ENCODE peak calls at places on chromosomes 13 and 19, in six cellular contexts. One of them, this sample, is unnamed. For H3K4me1, the result is how much of the 10 kb centered on the place peaks cover.

GRCh38 chr19:30878456-30878855 is 470.8 kb downstream of the TSHZ3 start:
- DNase-seq in mesenchymal stem cell: no peak
- DNase-seq in trophoblast cell: no peak
- DNase-seq in H1: no peak
- DNase-seq in IMR-90: no peak
- DNase-seq in neuronal stem cell: no peak
- DNase-seq in this sample: peak

GRCh38 chr13:33009019-33009418 is 7.2 kb upstream of the KL start:
- DNase-seq in mesenchymal stem cell: no peak
- DNase-seq in IMR-90: no peak
- DNase-seq in neuronal stem cell: no peak
- DNase-seq in H1: no peak
- DNase-seq in trophoblast cell: no peak
- DNase-seq in this sample: no peak

GRCh38 chr19:45848922-45849321 is 14.0 kb downstream of the SYMPK start:
- DNase-seq in neuronal stem cell: no peak
- DNase-seq in trophoblast cell: no peak
- DNase-seq in mesenchymal stem cell: peak
- DNase-seq in H1: no peak
- DNase-seq in IMR-90: no peak
- DNase-seq in this sample: no peak

GRCh38 chr19:42076375-42076944 is 494 bp downstream of the ZNF574 start:
- DNase-seq in IMR-90: no peak
- DNase-seq in mesenchymal stem cell: no peak
- DNase-seq in H1: no peak
- DNase-seq in neuronal stem cell: no peak
- DNase-seq in trophoblast cell: no peak
- DNase-seq in this sample: no peak

GRCh38 chr13:51625555-51626345 is 41.5 kb downstream of the WDFY2 start:
- DNase-seq in IMR-90: no peak
- DNase-seq in mesenchymal stem cell: no peak
- DNase-seq in neuronal stem cell: no peak
- DNase-seq in trophoblast cell: no peak
- DNase-seq in H1: no peak
- DNase-seq in this sample: no peak

GRCh38 chr19:51689751-51690358 is 3.3 kb upstream of the SPACA6 start:
- DNase-seq in neuronal stem cell: peak
- DNase-seq in H1: no peak
- DNase-seq in trophoblast cell: peak
- DNase-seq in mesenchymal stem cell: peak
- DNase-seq in IMR-90: no peak
- DNase-seq in this sample: peak

GRCh38 chr13:23684647-23685046 is 114.4 kb downstream of the TNFRSF19 start:
- DNase-seq in trophoblast cell: no peak
- DNase-seq in H1: no peak
- DNase-seq in mesenchymal stem cell: no peak
- DNase-seq in IMR-90: no peak
- DNase-seq in neuronal stem cell: peak
- DNase-seq in this sample: no peak

GRCh38 chr19:37148214-37148613 is 24.3 kb downstream of the ZNF585A start:
- DNase-seq in trophoblast cell: no peak
- DNase-seq in mesenchymal stem cell: no peak
- DNase-seq in H1: no peak
- DNase-seq in IMR-90: no peak
- DNase-seq in neuronal stem cell: no peak
- DNase-seq in this sample: no peak

GRCh38 chr13:35283856-35284255 is 192.6 kb downstream of the MAB21L1 start:
- DNase-seq in H1: no peak
- DNase-seq in IMR-90: no peak
- DNase-seq in neuronal stem cell: no peak
- DNase-seq in mesenchymal stem cell: peak
- DNase-seq in trophoblast cell: no peak
- DNase-seq in this sample: no peak

GRCh38 chr19:29873024-29873800 is 61.4 kb downstream of the CCNE1 start:
- DNase-seq in mesenchymal stem cell: peak
- DNase-seq in IMR-90: no peak
- DNase-seq in H1: no peak
- DNase-seq in trophoblast cell: peak
- DNase-seq in neuronal stem cell: peak
- DNase-seq in this sample: peak

GRCh38 chr19:55836340-55836739 is at the start of gene NLRP4:
- DNase-seq in mesenchymal stem cell: no peak
- DNase-seq in H1: no peak
- DNase-seq in trophoblast cell: no peak
- DNase-seq in neuronal stem cell: no peak
- DNase-seq in IMR-90: no peak
- DNase-seq in this sample: no peak

GRCh38 chr19:6531956-6532243 is 1.1 kb downstream of the TNFSF9 start:
- DNase-seq in mesenchymal stem cell: no peak
- DNase-seq in neuronal stem cell: no peak
- DNase-seq in trophoblast cell: no peak
- DNase-seq in IMR-90: no peak
- DNase-seq in H1: no peak
- DNase-seq in this sample: no peak

GRCh38 chr19:9941236-9941635 is 4.9 kb upstream of the OLFM2 start:
- DNase-seq in mesenchymal stem cell: no peak
- DNase-seq in trophoblast cell: no peak
- DNase-seq in H1: no peak
- DNase-seq in neuronal stem cell: no peak
- DNase-seq in IMR-90: peak
- DNase-seq in this sample: no peak

GRCh38 chr19:48651682-48652046 is 5.7 kb upstream of the CA11 start:
- DNase-seq in H1: no peak
- DNase-seq in trophoblast cell: no peak
- DNase-seq in IMR-90: no peak
- DNase-seq in mesenchymal stem cell: no peak
- DNase-seq in neuronal stem cell: no peak
- DNase-seq in this sample: no peak

GRCh38 chr13:47085346-47085745 is 188.5 kb upstream of the HTR2A start:
- DNase-seq in IMR-90: peak
- DNase-seq in trophoblast cell: no peak
- DNase-seq in H1: no peak
- DNase-seq in neuronal stem cell: no peak
- DNase-seq in mesenchymal stem cell: no peak
- DNase-seq in this sample: no peak

GRCh38 chr19:10593820-10594637 is 6.9 kb upstream of the AP1M2 start:
- DNase-seq in neuronal stem cell: no peak
- DNase-seq in mesenchymal stem cell: no peak
- DNase-seq in trophoblast cell: peak
- DNase-seq in IMR-90: no peak
- DNase-seq in H1: no peak
- DNase-seq in this sample: no peak

GRCh38 chr13:36051082-36051481 is 80.1 kb downstream of the DCLK1 start:
- DNase-seq in trophoblast cell: no peak
- DNase-seq in mesenchymal stem cell: no peak
- DNase-seq in H1: no peak
- DNase-seq in IMR-90: no peak
- DNase-seq in neuronal stem cell: no peak
- DNase-seq in this sample: no peak

GRCh38 chr13:40340368-40341085 is 325.9 kb downstream of the FOXO1 start:
- DNase-seq in H1: no peak
- DNase-seq in IMR-90: no peak
- DNase-seq in mesenchymal stem cell: no peak
- DNase-seq in trophoblast cell: peak
- DNase-seq in neuronal stem cell: peak
- DNase-seq in this sample: no peak

GRCh38 chr19:2540646-2541454 is 64.9 kb downstream of the GADD45B start:
- DNase-seq in neuronal stem cell: peak
- DNase-seq in mesenchymal stem cell: peak
- DNase-seq in H1: peak
- DNase-seq in trophoblast cell: peak
- DNase-seq in IMR-90: peak
- DNase-seq in this sample: peak

GRCh38 chr19:54325194-54325621 is 12.2 kb upstream of the LILRA5 start:
- DNase-seq in trophoblast cell: peak
- DNase-seq in H1: no peak
- DNase-seq in mesenchymal stem cell: no peak
- DNase-seq in neuronal stem cell: peak
- DNase-seq in IMR-90: peak
- DNase-seq in this sample: no peak

GRCh38 chr13:66899955-66900354 is 330.2 kb downstream of the PCDH9 start:
- DNase-seq in mesenchymal stem cell: no peak
- DNase-seq in IMR-90: peak
- DNase-seq in trophoblast cell: peak
- DNase-seq in H1: no peak
- DNase-seq in neuronal stem cell: no peak
- DNase-seq in this sample: no peak

GRCh38 chr19:18368504-18369222 is 17.3 kb upstream of the GDF15 start:
- DNase-seq in mesenchymal stem cell: no peak
- DNase-seq in trophoblast cell: peak
- DNase-seq in H1: no peak
- DNase-seq in neuronal stem cell: no peak
- DNase-seq in IMR-90: no peak
- DNase-seq in this sample: no peak

GRCh38 chr19:18377026-18377425 is 8.9 kb upstream of the GDF15 start:
- DNase-seq in trophoblast cell: peak
- DNase-seq in neuronal stem cell: no peak
- DNase-seq in mesenchymal stem cell: no peak
- DNase-seq in H1: no peak
- DNase-seq in IMR-90: no peak
- DNase-seq in this sample: no peak

GRCh38 chr19:18373892-18374629 is 11.9 kb upstream of the GDF15 start:
- DNase-seq in H1: peak
- DNase-seq in mesenchymal stem cell: peak
- DNase-seq in trophoblast cell: peak
- DNase-seq in neuronal stem cell: no peak
- DNase-seq in IMR-90: peak
- DNase-seq in this sample: peak

GRCh38 chr19:18373407-18373891 is 12.5 kb upstream of the GDF15 start:
- DNase-seq in IMR-90: no peak
- DNase-seq in trophoblast cell: no peak
- DNase-seq in H1: no peak
- DNase-seq in neuronal stem cell: no peak
- DNase-seq in mesenchymal stem cell: no peak
- DNase-seq in this sample: no peak
- H3K4me1 ChIP-seq in IMR-90: under half
- H3K4me1 ChIP-seq in trophoblast cell: under half
- H3K4me1 ChIP-seq in H1: under half
- H3K4me1 ChIP-seq in neuronal stem cell: under half
- H3K4me1 ChIP-seq in mesenchymal stem cell: under half
- H3K4me1 ChIP-seq in this sample: under half

DNA sequence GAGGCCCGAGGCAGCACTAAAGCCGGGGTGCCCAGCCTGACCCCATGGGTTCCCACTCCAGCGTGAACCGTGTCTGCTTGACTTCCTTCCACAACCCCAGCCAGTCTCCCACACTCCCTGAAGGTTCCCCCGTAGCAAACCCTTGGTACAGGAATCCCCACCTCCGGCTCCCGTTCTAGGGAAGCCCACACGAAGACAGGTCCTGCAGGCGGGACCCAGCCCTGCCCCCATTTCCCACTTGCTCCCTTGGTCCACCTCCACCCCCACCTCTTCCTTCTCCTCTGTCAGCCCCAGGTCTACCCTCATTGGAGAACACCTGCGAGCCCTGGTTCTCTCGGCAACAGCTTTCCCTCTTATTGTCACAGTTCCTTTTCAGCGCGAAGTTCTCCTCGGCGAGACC is 23.9 kb downstream of the C19orf81 start:
- DNase-seq in H1: no peak
- DNase-seq in neuronal stem cell: no peak
- DNase-seq in mesenchymal stem cell: no peak
- DNase-seq in IMR-90: no peak
- DNase-seq in trophoblast cell: no peak
- DNase-seq in this sample: no peak
- H4K91ac ChIP-seq in H1: no peak
- H4K91ac ChIP-seq in neuronal stem cell: no peak
- H4K91ac ChIP-seq in mesenchymal stem cell: no peak
- H4K91ac ChIP-seq in IMR-90: no peak
- H4K91ac ChIP-seq in trophoblast cell: no peak
- H4K91ac ChIP-seq in this sample: no peak

DNA sequence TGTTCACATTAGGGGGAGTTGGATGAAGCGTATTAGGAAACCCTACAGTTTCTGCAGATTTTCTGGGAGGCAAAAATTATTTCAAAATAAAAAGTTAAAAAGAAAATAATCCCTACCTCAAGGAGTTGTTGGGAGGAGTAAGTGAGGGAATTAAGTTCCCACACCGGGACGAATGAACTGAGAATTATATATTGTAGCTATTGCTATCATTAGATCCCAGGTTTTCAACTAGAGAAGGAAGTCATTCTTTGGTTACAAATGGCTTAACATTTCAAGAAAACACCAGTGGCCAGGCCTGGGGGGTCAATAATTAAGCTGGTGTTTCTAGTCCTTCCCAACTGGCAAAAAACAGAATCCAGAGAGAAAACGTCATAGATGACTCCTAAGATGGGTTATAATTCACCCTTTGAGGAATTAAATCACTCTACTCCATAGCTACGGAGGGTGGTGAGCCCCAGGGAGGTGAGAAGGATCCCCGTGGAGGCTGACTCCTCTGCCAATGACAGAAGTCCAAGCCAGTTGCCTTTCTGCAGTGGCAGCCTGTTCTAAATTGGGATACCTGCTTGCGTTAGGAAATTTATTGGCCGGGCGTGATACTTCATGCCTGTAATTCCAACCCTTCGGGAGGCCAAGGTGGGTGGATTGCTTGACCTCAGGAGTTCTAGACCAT is 1.2 kb upstream of the MYDGF start:
- DNase-seq in IMR-90: no peak
- DNase-seq in neuronal stem cell: no peak
- DNase-seq in trophoblast cell: no peak
- DNase-seq in H1: no peak
- DNase-seq in mesenchymal stem cell: no peak
- DNase-seq in this sample: no peak
- H2AFZ ChIP-seq in IMR-90: peak
- H2AFZ ChIP-seq in neuronal stem cell: peak
- H2AFZ ChIP-seq in trophoblast cell: no peak
- H2AFZ ChIP-seq in H1: no peak
- H2AFZ ChIP-seq in mesenchymal stem cell: no peak
- H2AFZ ChIP-seq in this sample: no peak

GRCh38 chr19:47417107-47417745 is 2.1 kb downstream of the MEIS3 start:
- DNase-seq in IMR-90: no peak
- DNase-seq in neuronal stem cell: no peak
- DNase-seq in mesenchymal stem cell: no peak
- DNase-seq in H1: no peak
- DNase-seq in trophoblast cell: peak
- DNase-seq in this sample: no peak

GRCh38 chr19:47415953-47416666 is 3.2 kb downstream of the MEIS3 start:
- DNase-seq in H1: no peak
- DNase-seq in mesenchymal stem cell: no peak
- DNase-seq in trophoblast cell: no peak
- DNase-seq in neuronal stem cell: no peak
- DNase-seq in IMR-90: no peak
- DNase-seq in this sample: no peak

GRCh38 chr19:47413941-47414340 is 5.4 kb downstream of the MEIS3 start:
- DNase-seq in neuronal stem cell: no peak
- DNase-seq in IMR-90: no peak
- DNase-seq in H1: no peak
- DNase-seq in trophoblast cell: no peak
- DNase-seq in mesenchymal stem cell: no peak
- DNase-seq in this sample: no peak

GRCh38 chr19:47416667-47417033 is 2.7 kb downstream of the MEIS3 start:
- DNase-seq in IMR-90: no peak
- DNase-seq in H1: no peak
- DNase-seq in mesenchymal stem cell: no peak
- DNase-seq in trophoblast cell: peak
- DNase-seq in neuronal stem cell: no peak
- DNase-seq in this sample: no peak

GRCh38 chr19:47414469-47414868 is 4.9 kb downstream of the MEIS3 start:
- DNase-seq in trophoblast cell: peak
- DNase-seq in IMR-90: no peak
- DNase-seq in neuronal stem cell: no peak
- DNase-seq in H1: no peak
- DNase-seq in mesenchymal stem cell: no peak
- DNase-seq in this sample: no peak
- H3K4me1 ChIP-seq in trophoblast cell: under half
- H3K4me1 ChIP-seq in IMR-90: under half
- H3K4me1 ChIP-seq in neuronal stem cell: under half
- H3K4me1 ChIP-seq in H1: under half
- H3K4me1 ChIP-seq in mesenchymal stem cell: under half
- H3K4me1 ChIP-seq in this sample: under half

GRCh38 chr13:98089826-98090225 is 53.1 kb upstream of the FARP1 start:
- DNase-seq in IMR-90: peak
- DNase-seq in mesenchymal stem cell: no peak
- DNase-seq in H1: no peak
- DNase-seq in trophoblast cell: no peak
- DNase-seq in neuronal stem cell: no peak
- DNase-seq in this sample: no peak
- H4K91ac ChIP-seq in IMR-90: peak
- H4K91ac ChIP-seq in mesenchymal stem cell: no peak
- H4K91ac ChIP-seq in H1: no peak
- H4K91ac ChIP-seq in trophoblast cell: no peak
- H4K91ac ChIP-seq in neuronal stem cell: no peak
- H4K91ac ChIP-seq in this sample: no peak